ENCODE peak calls at places on chromosomes 4 and X, in four cellular contexts. O is IMR-90, K is sigmoid colon, Q is thyroid gland. X is an unnamed sample. For H3K36me3 and H3K9me3, the result is how much of the 10 kb centered on the place peaks cover.

GRCh38 chr4:48943387-48943786 is 36.8 kb upstream of the OCIAD2 start:
- DNase-seq in O (no peak), Q (peak), K (no peak), X (no peak)

GRCh38 chr4:98653890-98654867 is 4.2 kb downstream of the TSPAN5 start:
- DNase-seq in K (peak), Q (peak), O (peak), X (no peak)

GRCh38 chr4:16294455-16294854 is 68.2 kb upstream of the TAPT1 start:
- DNase-seq in K (no peak), Q (no peak), O (peak), X (no peak)

GRCh38 chr4:56118055-56118454 is 169.3 kb downstream of the CEP135 start:
- DNase-seq in Q (no peak), O (no peak), K (no peak), X (no peak)

GRCh38 chr4:124427095-124427767 is 285.3 kb downstream of the ANKRD50 start:
- DNase-seq in K (no peak), O (no peak), Q (peak), X (no peak)

GRCh38 chrX:71541546-71542022 is 8.7 kb downstream of the OGT start:
- DNase-seq in Q (no peak), K (no peak), O (peak), X (no peak)

GRCh38 chr4:77141964-77142641 is 14.9 kb upstream of the CCNG2 start:
- DNase-seq in K (no peak), O (no peak), Q (no peak), X (no peak)

GRCh38 chrX:44062842-44063241 is 89.7 kb upstream of the NDP start:
- DNase-seq in K (no peak), O (no peak), Q (no peak), X (no peak)

GRCh38 chrX:103309860-103310591 is 764 bp downstream of the BEX2 start:
- DNase-seq in O (no peak), K (no peak), Q (peak), X (peak)

GRCh38 chr4:154045086-154045485 is 256.2 kb upstream of the SFRP2 start:
- DNase-seq in Q (no peak), K (no peak), O (no peak), X (no peak)

GRCh38 chrX:127558811-127559210 is 493.4 kb downstream of the ACTRT1 start:
- DNase-seq in K (no peak), Q (no peak), O (no peak), X (no peak)

GRCh38 chr4:154616731-154617130 is 4.3 kb upstream of the FGG start:
- DNase-seq in K (no peak), O (no peak), Q (no peak), X (no peak)

GRCh38 chrX:121008920-121009319 is 23.4 kb upstream of the CT47A1 start:
- DNase-seq in O (no peak), Q (no peak), K (no peak), X (no peak)

GRCh38 chrX:154036513-154036912 is 16.8 kb upstream of the IRAK1 start:
- DNase-seq in O (no peak), Q (no peak), K (no peak), X (no peak)

GRCh38 chr4:79297029-79297428 is 28.8 kb downstream of the NAA11 start:
- DNase-seq in Q (no peak), O (no peak), K (no peak), X (no peak)

GRCh38 chr4:185383451-185383850 is 12.3 kb downstream of the LRP2BP start:
- DNase-seq in K (no peak), O (no peak), Q (peak), X (no peak)

GRCh38 chrX:24566233-24566632 is 80.9 kb downstream of the PCYT1B start:
- DNase-seq in O (no peak), K (no peak), Q (no peak), X (no peak)

GRCh38 chr4:155759372-155760252 is 791 bp downstream of the GUCY1B1 start:
- DNase-seq in Q (peak), K (peak), O (peak), X (peak)

GRCh38 chr4:15936495-15936894 is 2.0 kb downstream of the FGFBP1 start:
- DNase-seq in Q (peak), K (no peak), O (no peak), X (peak)

GRCh38 chrX:20399728-20400414 is 133.2 kb upstream of the RPS6KA3 start:
- DNase-seq in O (no peak), K (no peak), Q (no peak), X (no peak)

DNA sequence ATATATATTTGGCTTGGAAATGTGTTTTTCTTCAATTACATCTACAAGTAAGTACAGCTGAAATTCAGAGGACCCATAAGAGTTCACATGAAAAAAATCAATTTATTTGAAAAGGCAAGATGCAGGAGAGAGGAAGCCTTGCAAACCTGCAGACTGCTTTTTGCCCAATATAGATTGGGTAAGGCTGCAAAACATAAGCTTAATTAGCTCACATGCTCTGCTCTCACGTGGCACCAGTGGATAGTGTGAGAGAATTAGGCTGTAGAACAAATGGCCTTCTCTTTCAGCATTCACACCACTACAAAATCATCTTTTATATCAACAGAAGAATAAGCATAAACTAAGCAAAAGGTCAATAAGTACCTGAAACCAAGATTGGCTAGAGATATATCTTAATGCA is 26.1 kb downstream of the NUDT6 start:
- DNase-seq in Q (no peak), K (no peak), O (no peak), X (no peak)
- H3K36me3 ChIP-seq in Q (under half), K (under half), O (under half), X (under half)

DNA sequence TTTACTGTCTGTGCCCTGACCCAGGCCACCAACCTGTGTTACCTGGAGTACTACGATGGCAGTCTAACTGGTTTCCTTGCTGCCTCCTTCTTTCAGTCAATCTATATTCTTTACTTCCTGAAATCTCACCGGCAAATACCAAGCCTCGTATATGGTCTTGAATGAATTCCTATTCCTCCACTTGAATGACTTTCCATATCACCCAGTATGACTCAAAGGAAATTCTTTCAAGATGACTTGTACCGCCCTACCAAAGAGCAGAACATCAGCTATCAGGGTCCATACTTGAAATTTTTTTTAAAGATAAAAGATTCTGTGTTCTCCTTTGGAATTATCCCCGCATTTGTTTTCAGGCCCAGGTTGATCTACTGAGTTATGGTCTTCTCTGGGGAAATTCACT is 378.0 kb downstream of the AFF2 start:
- DNase-seq in K (no peak), Q (no peak), O (peak), X (no peak)
- TF ChIP-seq POLR2A in K (no peak), Q (no peak), O (no peak), X (no peak)

GRCh38 chr4:174996079-174996478 is 77.9 kb downstream of the ADAM29 start:
- DNase-seq in O (no peak), Q (no peak), K (no peak), X (no peak)
- H3K9me3 ChIP-seq in O (under half), Q (under half), K (under half), X (under half)

GRCh38 chr4:1825326-1825725 is 30.6 kb downstream of the LETM1 start:
- DNase-seq in K (no peak), O (no peak), Q (no peak), X (no peak)
- H3K36me3 ChIP-seq in K (under half), O (half or more), Q (under half), X (under half)

GRCh38 chr4:89009653-89010369 is 47.2 kb downstream of the FAM13A start:
- DNase-seq in K (no peak), O (no peak), Q (no peak), X (no peak)
- TF ChIP-seq POLR2A in K (no peak), O (no peak), Q (no peak), X (no peak)